ENCODE peak calls at places on chromosomes 5 and 9, in eight cellular contexts. One of them, this sample, is unnamed.

GRCh38 chr5:74285876-74286275 is 354.7 kb downstream of the ENC1 start:
- DNase-seq in stomach: no peak
- DNase-seq in thoracic aorta: no peak
- DNase-seq in CD8-positive, alpha-beta T cell: no peak
- DNase-seq in Calu3: no peak
- DNase-seq in fibroblast of the aortic adventitia: no peak
- DNase-seq in neural crest cell: no peak
- DNase-seq in left lung: no peak
- DNase-seq in this sample: no peak

GRCh38 chr9:82923410-82924242 is 139.3 kb downstream of the RASEF start:
- DNase-seq in thoracic aorta: no peak
- DNase-seq in fibroblast of the aortic adventitia: no peak
- DNase-seq in CD8-positive, alpha-beta T cell: no peak
- DNase-seq in Calu3: no peak
- DNase-seq in neural crest cell: no peak
- DNase-seq in left lung: no peak
- DNase-seq in stomach: no peak
- DNase-seq in this sample: no peak

GRCh38 chr9:127132921-127133647 is 10.6 kb upstream of the ANGPTL2 start:
- DNase-seq in thoracic aorta: no peak
- DNase-seq in fibroblast of the aortic adventitia: no peak
- DNase-seq in CD8-positive, alpha-beta T cell: no peak
- DNase-seq in left lung: no peak
- DNase-seq in stomach: peak
- DNase-seq in Calu3: no peak
- DNase-seq in neural crest cell: no peak
- DNase-seq in this sample: no peak

GRCh38 chr5:135216813-135217154 is 182.2 kb downstream of the MACROH2A1 start:
- DNase-seq in neural crest cell: no peak
- DNase-seq in stomach: no peak
- DNase-seq in left lung: no peak
- DNase-seq in Calu3: no peak
- DNase-seq in fibroblast of the aortic adventitia: no peak
- DNase-seq in thoracic aorta: no peak
- DNase-seq in CD8-positive, alpha-beta T cell: no peak
- DNase-seq in this sample: no peak

GRCh38 chr9:112863214-112863613 is 27.5 kb downstream of the SLC46A2 start:
- DNase-seq in CD8-positive, alpha-beta T cell: no peak
- DNase-seq in left lung: peak
- DNase-seq in neural crest cell: no peak
- DNase-seq in Calu3: no peak
- DNase-seq in thoracic aorta: no peak
- DNase-seq in stomach: no peak
- DNase-seq in fibroblast of the aortic adventitia: peak
- DNase-seq in this sample: no peak

GRCh38 chr5:68141494-68141893 is 74.1 kb upstream of the PIK3R1 start:
- DNase-seq in Calu3: peak
- DNase-seq in left lung: no peak
- DNase-seq in fibroblast of the aortic adventitia: peak
- DNase-seq in thoracic aorta: no peak
- DNase-seq in neural crest cell: no peak
- DNase-seq in stomach: no peak
- DNase-seq in CD8-positive, alpha-beta T cell: no peak
- DNase-seq in this sample: no peak

GRCh38 chr5:62496876-62497275 is 81.7 kb upstream of the LRRC70 start:
- DNase-seq in neural crest cell: no peak
- DNase-seq in CD8-positive, alpha-beta T cell: no peak
- DNase-seq in thoracic aorta: no peak
- DNase-seq in Calu3: no peak
- DNase-seq in fibroblast of the aortic adventitia: no peak
- DNase-seq in left lung: no peak
- DNase-seq in stomach: no peak
- DNase-seq in this sample: no peak

GRCh38 chr5:155732587-155733376 is 594.2 kb upstream of the SGCD start:
- DNase-seq in neural crest cell: no peak
- DNase-seq in fibroblast of the aortic adventitia: no peak
- DNase-seq in Calu3: no peak
- DNase-seq in CD8-positive, alpha-beta T cell: no peak
- DNase-seq in left lung: no peak
- DNase-seq in thoracic aorta: no peak
- DNase-seq in stomach: no peak
- DNase-seq in this sample: no peak

GRCh38 chr9:127612993-127613954 is 1.2 kb downstream of the STXBP1 start:
- DNase-seq in neural crest cell: peak
- DNase-seq in thoracic aorta: no peak
- DNase-seq in fibroblast of the aortic adventitia: peak
- DNase-seq in Calu3: peak
- DNase-seq in stomach: peak
- DNase-seq in left lung: peak
- DNase-seq in CD8-positive, alpha-beta T cell: peak
- DNase-seq in this sample: peak

GRCh38 chr5:135450328-135450727 is 1.8 kb downstream of the TIFAB start:
- DNase-seq in fibroblast of the aortic adventitia: no peak
- DNase-seq in stomach: peak
- DNase-seq in CD8-positive, alpha-beta T cell: no peak
- DNase-seq in left lung: no peak
- DNase-seq in neural crest cell: no peak
- DNase-seq in Calu3: no peak
- DNase-seq in thoracic aorta: no peak
- DNase-seq in this sample: no peak

GRCh38 chr5:1011226-1011631 is 2.6 kb downstream of the NKD2 start:
- DNase-seq in neural crest cell: no peak
- DNase-seq in stomach: peak
- DNase-seq in left lung: peak
- DNase-seq in thoracic aorta: no peak
- DNase-seq in fibroblast of the aortic adventitia: no peak
- DNase-seq in CD8-positive, alpha-beta T cell: no peak
- DNase-seq in Calu3: peak
- DNase-seq in this sample: peak

GRCh38 chr9:17928768-17929167 is 349.9 kb downstream of the SH3GL2 start:
- DNase-seq in Calu3: no peak
- DNase-seq in fibroblast of the aortic adventitia: no peak
- DNase-seq in thoracic aorta: no peak
- DNase-seq in stomach: no peak
- DNase-seq in CD8-positive, alpha-beta T cell: no peak
- DNase-seq in neural crest cell: no peak
- DNase-seq in left lung: no peak
- DNase-seq in this sample: no peak

GRCh38 chr9:120439147-120439546 is 140.8 kb downstream of the CDK5RAP2 start:
- DNase-seq in left lung: no peak
- DNase-seq in thoracic aorta: no peak
- DNase-seq in neural crest cell: no peak
- DNase-seq in fibroblast of the aortic adventitia: no peak
- DNase-seq in Calu3: peak
- DNase-seq in stomach: no peak
- DNase-seq in CD8-positive, alpha-beta T cell: no peak
- DNase-seq in this sample: no peak
- TF ChIP-seq CTCF in left lung: no peak
- TF ChIP-seq CTCF in thoracic aorta: peak
- TF ChIP-seq CTCF in neural crest cell: peak
- TF ChIP-seq CTCF in fibroblast of the aortic adventitia: peak
- TF ChIP-seq CTCF in Calu3: peak
- TF ChIP-seq CTCF in stomach: peak
- TF ChIP-seq CTCF in CD8-positive, alpha-beta T cell: peak
- TF ChIP-seq CTCF in this sample: peak

GRCh38 chr5:69364414-69364813 is 4.9 kb downstream of the AK6 start:
- DNase-seq in fibroblast of the aortic adventitia: peak
- DNase-seq in CD8-positive, alpha-beta T cell: no peak
- DNase-seq in neural crest cell: no peak
- DNase-seq in left lung: no peak
- DNase-seq in stomach: no peak
- DNase-seq in thoracic aorta: no peak
- DNase-seq in Calu3: no peak
- DNase-seq in this sample: no peak
- TF ChIP-seq CTCF in fibroblast of the aortic adventitia: peak
- TF ChIP-seq CTCF in CD8-positive, alpha-beta T cell: peak
- TF ChIP-seq CTCF in neural crest cell: peak
- TF ChIP-seq CTCF in left lung: no peak
- TF ChIP-seq CTCF in stomach: no peak
- TF ChIP-seq CTCF in thoracic aorta: peak
- TF ChIP-seq CTCF in Calu3: no peak
- TF ChIP-seq CTCF in this sample: peak

GRCh38 chr5:18048449-18048848 is 414.2 kb downstream of the TAF11L14 start:
- DNase-seq in stomach: no peak
- DNase-seq in left lung: no peak
- DNase-seq in Calu3: no peak
- DNase-seq in neural crest cell: no peak
- DNase-seq in thoracic aorta: no peak
- DNase-seq in fibroblast of the aortic adventitia: no peak
- DNase-seq in CD8-positive, alpha-beta T cell: no peak
- DNase-seq in this sample: no peak

GRCh38 chr5:18050344-18050743 is 416.1 kb downstream of the TAF11L14 start:
- DNase-seq in left lung: no peak
- DNase-seq in neural crest cell: no peak
- DNase-seq in thoracic aorta: no peak
- DNase-seq in stomach: no peak
- DNase-seq in Calu3: no peak
- DNase-seq in fibroblast of the aortic adventitia: no peak
- DNase-seq in CD8-positive, alpha-beta T cell: no peak
- DNase-seq in this sample: no peak

DNA sequence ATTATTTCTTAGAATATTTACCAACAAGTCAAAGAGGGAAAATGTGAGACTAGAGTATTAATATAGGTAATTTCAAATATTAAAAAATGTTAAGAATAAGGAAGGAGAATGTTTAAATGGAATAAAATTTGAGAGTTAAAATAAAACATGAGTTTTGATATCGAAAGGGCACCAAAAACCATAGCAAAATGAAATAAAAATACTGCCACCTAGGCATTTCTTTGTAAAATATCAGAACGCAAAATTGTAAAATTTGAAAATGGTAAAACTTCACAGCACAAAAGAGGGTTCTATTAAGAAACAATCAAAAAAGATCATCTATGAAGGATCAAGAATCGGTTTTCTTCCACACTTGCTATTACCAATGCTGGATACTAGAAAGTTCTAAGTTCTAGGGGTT is 418.3 kb downstream of the TAF11L14 start:
- DNase-seq in left lung: no peak
- DNase-seq in fibroblast of the aortic adventitia: no peak
- DNase-seq in stomach: no peak
- DNase-seq in CD8-positive, alpha-beta T cell: no peak
- DNase-seq in thoracic aorta: no peak
- DNase-seq in Calu3: no peak
- DNase-seq in neural crest cell: no peak
- DNase-seq in this sample: no peak
- TF ChIP-seq CTCF in left lung: no peak
- TF ChIP-seq CTCF in fibroblast of the aortic adventitia: no peak
- TF ChIP-seq CTCF in stomach: no peak
- TF ChIP-seq CTCF in CD8-positive, alpha-beta T cell: no peak
- TF ChIP-seq CTCF in thoracic aorta: no peak
- TF ChIP-seq CTCF in Calu3: no peak
- TF ChIP-seq CTCF in neural crest cell: no peak
- TF ChIP-seq CTCF in this sample: no peak

DNA sequence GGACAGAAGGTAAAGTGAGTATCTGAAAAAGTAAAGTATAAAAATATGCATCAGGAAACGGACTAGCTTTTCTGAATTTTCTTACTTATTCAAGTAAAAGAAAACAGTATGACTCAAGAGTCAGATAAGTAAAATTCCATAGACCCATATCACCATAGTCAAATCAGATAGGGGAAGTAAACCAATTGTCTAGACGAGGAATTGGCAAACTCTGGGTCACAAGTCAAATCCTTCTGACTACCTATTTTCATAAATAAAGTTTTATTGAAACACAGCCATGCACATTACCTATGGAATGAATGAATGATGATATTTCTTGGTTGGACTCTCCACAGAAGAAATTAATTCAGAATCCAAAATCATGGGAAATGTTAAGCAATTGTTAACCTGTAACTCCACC is 59.1 kb upstream of the TMC1 start:
- DNase-seq in fibroblast of the aortic adventitia: peak
- DNase-seq in left lung: no peak
- DNase-seq in CD8-positive, alpha-beta T cell: no peak
- DNase-seq in Calu3: no peak
- DNase-seq in thoracic aorta: no peak
- DNase-seq in neural crest cell: no peak
- DNase-seq in stomach: no peak
- DNase-seq in this sample: no peak
- TF ChIP-seq CTCF in fibroblast of the aortic adventitia: no peak
- TF ChIP-seq CTCF in left lung: no peak
- TF ChIP-seq CTCF in CD8-positive, alpha-beta T cell: no peak
- TF ChIP-seq CTCF in Calu3: no peak
- TF ChIP-seq CTCF in thoracic aorta: no peak
- TF ChIP-seq CTCF in neural crest cell: no peak
- TF ChIP-seq CTCF in stomach: no peak
- TF ChIP-seq CTCF in this sample: no peak

This sample was measured in progenitor cell of endocrine pancreas.